ENCODE peak calls at places on chromosomes 6 and 20, in eight cellular contexts. One of them, this sample, is unnamed.

GRCh38 chr6:30748851-30749540 is 4.6 kb upstream of the IER3 start:
- DNase-seq in psoas muscle: no peak
- DNase-seq in dermis blood vessel endothelial cell: peak
- DNase-seq in posterior cingulate gyrus: no peak
- DNase-seq in mucosa of gallbladder: no peak
- DNase-seq in foreskin fibroblast: peak
- DNase-seq in H7: no peak
- DNase-seq in NCI-H69: no peak
- DNase-seq in this sample: peak

GRCh38 chr6:56902551-56903464 is 52.1 kb upstream of the BEND6 start:
- DNase-seq in psoas muscle: no peak
- DNase-seq in dermis blood vessel endothelial cell: peak
- DNase-seq in posterior cingulate gyrus: peak
- DNase-seq in mucosa of gallbladder: no peak
- DNase-seq in foreskin fibroblast: peak
- DNase-seq in H7: peak
- DNase-seq in NCI-H69: peak
- DNase-seq in this sample: peak

GRCh38 chr20:62368629-62369507 is 1.8 kb upstream of the LAMA5 start:
- DNase-seq in psoas muscle: peak
- DNase-seq in dermis blood vessel endothelial cell: peak
- DNase-seq in posterior cingulate gyrus: peak
- DNase-seq in mucosa of gallbladder: no peak
- DNase-seq in foreskin fibroblast: peak
- DNase-seq in H7: peak
- DNase-seq in NCI-H69: no peak
- DNase-seq in this sample: peak

GRCh38 chr6:105135907-105136432 is 43.8 kb downstream of the POPDC3 start:
- DNase-seq in psoas muscle: peak
- DNase-seq in dermis blood vessel endothelial cell: no peak
- DNase-seq in posterior cingulate gyrus: no peak
- DNase-seq in mucosa of gallbladder: no peak
- DNase-seq in foreskin fibroblast: peak
- DNase-seq in H7: peak
- DNase-seq in NCI-H69: peak
- DNase-seq in this sample: no peak

GRCh38 chr6:28775405-28776129 is 148.2 kb downstream of the TRIM27 start:
- DNase-seq in psoas muscle: no peak
- DNase-seq in dermis blood vessel endothelial cell: no peak
- DNase-seq in posterior cingulate gyrus: no peak
- DNase-seq in mucosa of gallbladder: no peak
- DNase-seq in foreskin fibroblast: no peak
- DNase-seq in H7: no peak
- DNase-seq in NCI-H69: no peak
- DNase-seq in this sample: no peak

GRCh38 chr6:37618916-37619605 is 78.6 kb downstream of the MDGA1 start:
- DNase-seq in psoas muscle: no peak
- DNase-seq in dermis blood vessel endothelial cell: no peak
- DNase-seq in posterior cingulate gyrus: no peak
- DNase-seq in mucosa of gallbladder: no peak
- DNase-seq in foreskin fibroblast: no peak
- DNase-seq in H7: no peak
- DNase-seq in NCI-H69: peak
- DNase-seq in this sample: no peak

GRCh38 chr6:103215835-103216234 is 1643.9 kb downstream of the HACE1 start:
- DNase-seq in psoas muscle: no peak
- DNase-seq in dermis blood vessel endothelial cell: no peak
- DNase-seq in posterior cingulate gyrus: no peak
- DNase-seq in mucosa of gallbladder: no peak
- DNase-seq in foreskin fibroblast: no peak
- DNase-seq in H7: no peak
- DNase-seq in NCI-H69: peak
- DNase-seq in this sample: peak

GRCh38 chr6:87817226-87817625 is 115.2 kb upstream of the AKIRIN2 start:
- DNase-seq in psoas muscle: no peak
- DNase-seq in dermis blood vessel endothelial cell: no peak
- DNase-seq in posterior cingulate gyrus: no peak
- DNase-seq in mucosa of gallbladder: no peak
- DNase-seq in foreskin fibroblast: peak
- DNase-seq in H7: no peak
- DNase-seq in NCI-H69: no peak
- DNase-seq in this sample: no peak

GRCh38 chr20:38165966-38166706 is 1.1 kb upstream of the TGM2 start:
- DNase-seq in psoas muscle: no peak
- DNase-seq in dermis blood vessel endothelial cell: peak
- DNase-seq in posterior cingulate gyrus: no peak
- DNase-seq in mucosa of gallbladder: no peak
- DNase-seq in foreskin fibroblast: no peak
- DNase-seq in H7: no peak
- DNase-seq in NCI-H69: no peak
- DNase-seq in this sample: no peak

This sample was measured in MG63.